ENCODE peak calls at places on chromosomes 16 and 17, in eight cellular contexts. F is ovary, C is neural progenitor cell, B is Peyer's patch, U is fibroblast of lung, S is psoas muscle, H is body of pancreas, O is gastrocnemius medialis. A is an unnamed sample.

GRCh38 chr16:77430360-77430759 is 4.5 kb downstream of the ADAMTS18 start:
- DNase-seq in F (no peak), C (no peak), B (no peak), U (no peak), S (no peak), H (no peak), O (no peak), A (no peak)

GRCh38 chr16:85384831-85385462 is 228.2 kb upstream of the GSE1 start:
- DNase-seq in F (peak), C (no peak), B (no peak), U (no peak), S (peak), H (no peak), O (no peak), A (no peak)

GRCh38 chr17:27236710-27237315 is 57.1 kb upstream of the WSB1 start:
- DNase-seq in F (peak), C (peak), B (peak), U (peak), S (peak), H (peak), O (peak), A (peak)

GRCh38 chr17:83152221-83152744 is 72.9 kb downstream of the METRNL start:
- DNase-seq in F (no peak), C (no peak), B (no peak), U (no peak), S (no peak), H (no peak), O (no peak), A (no peak)

GRCh38 chr17:64779344-64780095 is 117.4 kb upstream of the SMURF2 start:
- DNase-seq in F (no peak), C (peak), B (no peak), U (no peak), S (peak), H (no peak), O (no peak), A (no peak)

GRCh38 chr17:42266918-42267766 is 9.0 kb downstream of the STAT5B start:
- DNase-seq in F (no peak), C (no peak), B (no peak), U (peak), S (no peak), H (peak), O (peak), A (peak)

GRCh38 chr16:7185689-7186088 is 147.0 kb upstream of the RBFOX1 start:
- DNase-seq in F (no peak), C (no peak), B (no peak), U (no peak), S (no peak), H (no peak), O (no peak), A (no peak)

GRCh38 chr17:1673041-1673790 is 11.5 kb downstream of the PRPF8 start:
- DNase-seq in F (no peak), C (no peak), B (no peak), U (no peak), S (peak), H (no peak), O (no peak), A (no peak)

GRCh38 chr17:50269477-50270429 is 4.5 kb upstream of the TMEM92 start:
- DNase-seq in F (peak), C (peak), B (peak), U (peak), S (peak), H (peak), O (peak), A (peak)

GRCh38 chr17:78558181-78558850 is 18.9 kb downstream of the DNAH17 start:
- DNase-seq in F (no peak), C (no peak), B (no peak), U (peak), S (no peak), H (no peak), O (no peak), A (no peak)

GRCh38 chr17:29839656-29840055 is 90.4 kb downstream of the SSH2 start:
- DNase-seq in F (no peak), C (no peak), B (no peak), U (no peak), S (no peak), H (no peak), O (no peak), A (no peak)

GRCh38 chr17:63480192-63480784 is 3.4 kb downstream of the ACE start:
- DNase-seq in F (no peak), C (no peak), B (no peak), U (no peak), S (no peak), H (no peak), O (no peak), A (no peak)

GRCh38 chr16:54506691-54507090 is 220.1 kb upstream of the IRX3 start:
- DNase-seq in F (no peak), C (peak), B (no peak), U (no peak), S (no peak), H (no peak), O (no peak), A (no peak)

GRCh38 chr17:17183744-17184143 is 22.4 kb downstream of the PLD6 start:
- DNase-seq in F (no peak), C (no peak), B (no peak), U (no peak), S (no peak), H (no peak), O (no peak), A (no peak)

GRCh38 chr17:57366558-57367351 is 110.4 kb downstream of the MSI2 start:
- DNase-seq in F (no peak), C (no peak), B (no peak), U (no peak), S (no peak), H (no peak), O (peak), A (no peak)

GRCh38 chr16:62549875-62550274 is 513.6 kb upstream of the CDH8 start:
- DNase-seq in F (no peak), C (no peak), B (no peak), U (no peak), S (no peak), H (no peak), O (no peak), A (no peak)

GRCh38 chr17:69733171-69734014 is 318.9 kb downstream of the MAP2K6 start:
- DNase-seq in F (no peak), C (no peak), B (no peak), U (peak), S (peak), H (no peak), O (peak), A (no peak)

GRCh38 chr17:18079543-18079942 is 8.2 kb upstream of the DRG2 start:
- DNase-seq in F (no peak), C (no peak), B (no peak), U (no peak), S (no peak), H (no peak), O (no peak), A (no peak)

GRCh38 chr17:76219670-76220383 is 20.5 kb downstream of the RNF157 start:
- DNase-seq in F (no peak), C (no peak), B (no peak), U (no peak), S (no peak), H (no peak), O (no peak), A (no peak)

GRCh38 chr17:61451538-61452300 is 503 bp upstream of the TBX4 start:
- DNase-seq in F (no peak), C (peak), B (no peak), U (peak), S (peak), H (no peak), O (no peak), A (no peak)

GRCh38 chr16:3824121-3824795 is 56.3 kb downstream of the CREBBP start:
- DNase-seq in F (no peak), C (no peak), B (no peak), U (no peak), S (no peak), H (no peak), O (no peak), A (no peak)

GRCh38 chr16:75379911-75380847 is 53.1 kb downstream of the CFDP1 start:
- DNase-seq in F (no peak), C (no peak), B (peak), U (no peak), S (no peak), H (peak), O (no peak), A (no peak)

GRCh38 chr16:57029161-57030160 is 40.1 kb downstream of the NLRC5 start:
- DNase-seq in F (no peak), C (no peak), B (no peak), U (no peak), S (no peak), H (no peak), O (no peak), A (peak)

GRCh38 chr17:78151514-78152008 is 5.4 kb downstream of the C17orf99 start:
- DNase-seq in F (no peak), C (no peak), B (no peak), U (no peak), S (no peak), H (no peak), O (no peak), A (peak)

GRCh38 chr16:745739-746138 is 4.9 kb upstream of the CIAO3 start:
- DNase-seq in F (no peak), C (peak), B (no peak), U (no peak), S (no peak), H (no peak), O (no peak), A (no peak)

GRCh38 chr16:14056970-14057369 is 14.1 kb upstream of the MRTFB start:
- DNase-seq in F (no peak), C (no peak), B (no peak), U (peak), S (no peak), H (no peak), O (no peak), A (peak)

GRCh38 chr17:63540581-63540980 is 9.7 kb upstream of the DCAF7 start:
- DNase-seq in F (no peak), C (no peak), B (no peak), U (no peak), S (no peak), H (no peak), O (no peak), A (no peak)

GRCh38 chr16:56389554-56389953 is 35.8 kb downstream of the AMFR start:
- DNase-seq in F (no peak), C (no peak), B (no peak), U (peak), S (no peak), H (no peak), O (no peak), A (peak)

GRCh38 chr16:51577621-51578303 is 426.7 kb upstream of the SALL1 start:
- DNase-seq in F (no peak), C (peak), B (no peak), U (peak), S (no peak), H (no peak), O (no peak), A (no peak)

GRCh38 chr17:80961516-80961915 is 30.1 kb upstream of the CHMP6 start:
- DNase-seq in F (peak), C (no peak), B (no peak), U (no peak), S (peak), H (no peak), O (no peak), A (no peak)

GRCh38 chr16:74896389-74897370 is 88.2 kb downstream of the WDR59 start:
- DNase-seq in F (no peak), C (no peak), B (no peak), U (peak), S (no peak), H (no peak), O (no peak), A (no peak)

GRCh38 chr17:77316191-77316641 is 175.4 kb downstream of the SEC14L1 start:
- DNase-seq in F (peak), C (peak), B (no peak), U (peak), S (peak), H (no peak), O (peak), A (peak)

GRCh38 chr16:75305364-75306101 is 54.1 kb upstream of the BCAR1 start:
- DNase-seq in F (peak), C (no peak), B (peak), U (peak), S (peak), H (peak), O (peak), A (peak)

GRCh38 chr17:31582151-31582907 is 190.9 kb downstream of the RAB11FIP4 start:
- DNase-seq in F (no peak), C (no peak), B (no peak), U (no peak), S (peak), H (peak), O (no peak), A (no peak)

GRCh38 chr17:77742579-77742978 is 215.9 kb upstream of the TNRC6C start:
- DNase-seq in F (no peak), C (peak), B (no peak), U (no peak), S (no peak), H (no peak), O (no peak), A (no peak)

GRCh38 chr16:30984669-30985400 is at the start of gene HSD3B7:
- DNase-seq in F (peak), C (peak), B (peak), U (peak), S (peak), H (peak), O (peak), A (peak)

GRCh38 chr16:30987581-30988190 is 2.7 kb downstream of the HSD3B7 start:
- DNase-seq in F (no peak), C (no peak), B (no peak), U (no peak), S (no peak), H (no peak), O (no peak), A (no peak)

GRCh38 chr16:30986129-30986991 is 1.4 kb downstream of the HSD3B7 start:
- DNase-seq in F (no peak), C (no peak), B (no peak), U (no peak), S (no peak), H (no peak), O (no peak), A (no peak)

GRCh38 chr16:30983898-30984610 is 953 bp upstream of the HSD3B7 start:
- DNase-seq in F (no peak), C (no peak), B (no peak), U (no peak), S (no peak), H (no peak), O (no peak), A (no peak)

DNA sequence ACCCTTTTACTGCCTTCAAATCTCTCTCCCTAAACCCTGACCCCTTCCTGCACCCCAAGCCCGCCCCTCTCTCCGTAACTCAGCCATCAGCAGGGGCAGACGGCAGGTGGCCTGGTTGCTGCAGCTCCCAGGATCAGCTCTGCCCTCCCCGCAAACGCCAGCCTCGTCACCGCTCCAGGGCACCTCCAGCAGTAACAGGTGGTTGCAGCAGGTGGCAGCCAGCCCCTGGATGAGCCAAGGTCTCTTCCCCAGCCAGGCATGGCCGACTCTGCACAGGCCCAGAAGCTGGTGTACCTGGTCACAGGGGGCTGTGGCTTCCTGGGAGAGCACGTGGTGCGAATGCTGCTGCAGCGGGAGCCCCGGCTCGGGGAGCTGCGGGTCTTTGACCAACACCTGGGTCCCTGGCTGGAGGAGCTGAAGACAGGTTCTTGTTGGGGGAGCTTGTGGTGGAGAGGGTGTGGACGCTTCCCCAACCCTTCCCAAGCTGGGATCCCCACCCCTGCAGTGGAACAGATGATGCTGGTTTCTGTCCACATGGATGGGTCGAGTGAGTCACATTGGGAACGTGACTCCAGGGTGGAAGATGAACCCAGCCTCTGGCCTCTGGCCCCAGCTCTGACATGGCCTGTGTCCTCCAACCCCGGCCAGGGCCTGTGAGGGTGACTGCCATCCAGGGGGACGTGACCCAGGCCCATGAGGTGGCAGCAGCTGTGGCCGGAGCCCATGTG is 558 bp downstream of the HSD3B7 start:
- DNase-seq in F (peak), C (peak), B (no peak), U (no peak), S (peak), H (peak), O (peak), A (no peak)
- TF ChIP-seq CTCF in F (no peak), C (no peak), B (no peak), U (no peak), S (no peak), H (no peak), O (no peak), A (no peak)

DNA sequence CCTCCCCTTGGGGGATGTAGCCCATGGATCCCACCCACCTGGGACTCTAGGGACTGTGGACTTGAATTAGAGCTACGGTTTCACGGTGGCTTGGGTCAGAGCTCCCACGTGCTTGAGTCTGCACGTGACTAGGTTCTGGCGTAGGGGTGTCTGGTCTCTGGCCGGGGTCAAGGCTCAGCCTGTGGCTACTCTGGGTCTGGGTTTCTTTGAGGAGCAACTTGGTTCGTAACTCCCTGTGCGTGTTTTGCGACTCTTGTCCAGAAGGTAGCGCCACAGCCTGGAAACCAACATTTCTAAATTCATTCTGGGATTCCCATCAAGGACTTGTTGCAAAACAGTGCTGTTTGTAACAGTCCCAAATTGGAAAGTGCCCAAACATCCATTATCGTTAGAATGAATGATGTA is 462 bp upstream of the GGT6 start:
- DNase-seq in F (peak), C (peak), B (no peak), U (peak), S (peak), H (no peak), O (no peak), A (no peak)
- TF ChIP-seq CTCF in F (peak), C (peak), B (no peak), U (peak), S (no peak), H (no peak), O (no peak), A (no peak)

GRCh38 chr17:35121315-35121714 is at the start of gene FNDC8:
- DNase-seq in F (no peak), C (no peak), B (no peak), U (no peak), S (no peak), H (no peak), O (no peak), A (no peak)

GRCh38 chr17:35116845-35117244 is 2.8 kb downstream of the RAD51D start:
- DNase-seq in F (no peak), C (peak), B (no peak), U (no peak), S (no peak), H (no peak), O (no peak), A (no peak)

GRCh38 chr17:35117984-35118383 is 1.7 kb downstream of the RAD51D start:
- DNase-seq in F (no peak), C (no peak), B (no peak), U (peak), S (no peak), H (no peak), O (no peak), A (no peak)

GRCh38 chr17:35119370-35120185 is at the start of gene RAD51D:
- DNase-seq in F (peak), C (peak), B (peak), U (peak), S (peak), H (peak), O (peak), A (peak)
- TF ChIP-seq CTCF in F (peak), C (peak), B (peak), U (peak), S (peak), H (peak), O (peak), A (peak)

DNA sequence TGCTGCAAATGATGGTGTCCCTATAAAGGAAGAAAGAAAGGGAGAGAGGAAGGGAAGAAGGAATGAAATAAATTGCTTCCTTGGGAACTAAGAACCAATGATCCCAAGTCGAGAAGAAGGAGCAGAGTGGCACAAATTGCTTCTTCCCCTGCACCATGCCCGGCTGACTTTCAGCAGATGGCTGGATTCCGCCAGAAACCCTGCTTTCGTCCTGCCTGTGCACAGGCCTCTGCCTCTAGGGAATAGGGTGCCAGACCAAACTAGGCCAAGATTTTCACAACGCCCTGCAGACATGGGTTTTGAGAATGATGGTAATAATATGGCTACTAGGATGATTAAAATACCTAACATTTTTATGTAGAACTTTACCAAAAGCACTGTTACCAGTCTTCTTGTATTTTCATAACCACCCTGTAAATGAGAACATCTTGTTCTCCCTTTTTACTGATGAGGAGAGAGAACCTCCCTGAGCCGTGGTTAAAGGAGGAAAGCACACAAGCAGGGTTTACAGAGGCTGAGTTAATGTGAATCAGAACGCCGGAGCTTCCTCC is 122.1 kb upstream of the HSBP1 start:
- DNase-seq in F (no peak), C (no peak), B (no peak), U (no peak), S (no peak), H (no peak), O (no peak), A (no peak)
- TF ChIP-seq CTCF in F (no peak), C (no peak), B (no peak), U (no peak), S (no peak), H (no peak), O (no peak), A (no peak)

DNA sequence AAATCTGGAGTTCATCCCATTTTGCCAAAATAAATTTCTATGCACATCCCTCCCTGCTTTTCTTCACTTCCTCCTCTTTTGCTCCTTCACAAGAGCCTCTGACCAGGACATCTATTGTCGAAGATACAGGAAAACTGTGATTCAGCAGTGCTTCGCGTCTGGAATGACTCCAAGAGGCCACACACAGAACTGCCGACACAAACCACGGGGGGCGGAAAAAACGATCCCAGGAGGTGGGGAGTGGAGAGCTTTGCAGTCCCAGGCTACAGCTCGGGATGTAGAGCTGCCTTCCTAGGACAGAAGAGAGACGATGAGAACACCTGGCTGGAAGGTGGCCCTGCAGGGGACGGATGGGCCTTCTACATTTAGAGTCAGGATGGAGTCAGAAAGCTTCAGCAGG is 102.8 kb downstream of the XYLT1 start:
- DNase-seq in F (peak), C (peak), B (no peak), U (peak), S (no peak), H (peak), O (no peak), A (peak)
- TF ChIP-seq CTCF in F (no peak), C (peak), B (no peak), U (peak), S (no peak), H (no peak), O (no peak), A (no peak)